ENCODE peak calls at places on chromosomes 16 and 17, in seven cellular contexts. J is stimulated activated CD4-positive, alpha-beta T cell treated with anti-CD3 and anti-CD28 coated beads, Interleukin-1b, Interleukin-23, amount 100 ng/mL, for 24 hours; E is progenitor cell of endocrine pancreas; P is activated CD4-positive, alpha-beta T cell treated with anti-CD3 and anti-CD28 coated beads for 24 hours; V is HEK293T; X is Kasumi-1; F is nucleus accumbens. T is an unnamed sample.
A peak's percentile ranks its signal among the peaks of the same experiment; 100 is the strongest.

GRCh38 chr16:77540656-77541055 is 105.8 kb upstream of the ADAMTS18 start:
- DNase-seq in E (no peak), X (no peak), J (no peak), P (no peak), V (no peak), F (no peak), T (no peak)

GRCh38 chr16:86874141-86874540 is 295.8 kb downstream of the FOXL1 start:
- DNase-seq in P (peak; percentile 7), E (no peak), J (peak; percentile 28), V (peak; percentile 65), F (no peak), X (no peak), T (no peak)

GRCh38 chr16:58044266-58045019 is 18.9 kb downstream of the MMP15 start:
- DNase-seq in E (no peak), X (no peak), P (no peak), J (no peak), V (no peak), F (no peak), T (no peak)

GRCh38 chr16:1800703-1801102 is 7.2 kb upstream of the IGFALS start:
- DNase-seq in X (no peak), P (no peak), V (no peak), E (no peak), J (no peak), F (no peak), T (no peak)

GRCh38 chr16:20763461-20764232 is at the start of gene ACSM3:
- DNase-seq in X (peak; percentile 74), F (no peak), P (peak; percentile 31), J (peak; percentile 49), V (peak; percentile 40), E (peak; percentile 61), T (peak; percentile 88)

GRCh38 chr16:84593825-84594724 is 23.8 kb downstream of the COTL1 start:
- DNase-seq in J (peak; percentile 52), X (no peak), F (peak; percentile 36), E (no peak), V (no peak), P (peak; percentile 43), T (no peak)

GRCh38 chr16:11016993-11017392 is 72.6 kb downstream of the CLEC16A start:
- DNase-seq in E (no peak), P (no peak), F (no peak), X (no peak), V (no peak), J (peak; percentile 26), T (no peak)

GRCh38 chr17:39225974-39226683 is 384 bp upstream of the STAC2 start:
- DNase-seq in P (peak; percentile 39), E (peak; percentile 53), X (no peak), J (peak; percentile 50), V (peak; percentile 83), F (peak; percentile 38), T (no peak)

GRCh38 chr16:53743149-53743566 is 39.2 kb downstream of the FTO start:
- DNase-seq in P (no peak), J (no peak), F (no peak), X (peak; percentile 63), E (no peak), V (peak; percentile 32), T (no peak)

GRCh38 chr17:48351916-48352332 is 78.1 kb downstream of the SKAP1 start:
- DNase-seq in P (no peak), J (no peak), V (peak; percentile 38), F (no peak), X (peak; percentile 62), E (no peak), T (no peak)

GRCh38 chr17:36993227-36993626 is 44.5 kb downstream of the AATF start:
- DNase-seq in F (no peak), X (no peak), J (no peak), V (no peak), E (no peak), P (no peak), T (no peak)

GRCh38 chr17:4405038-4405669 is 28.6 kb upstream of the SPNS3 start:
- DNase-seq in V (no peak), P (no peak), X (no peak), E (no peak), F (no peak), J (no peak), T (no peak)

GRCh38 chr17:58677204-58677880 is 14.5 kb downstream of the TEX14 start:
- DNase-seq in F (no peak), V (no peak), E (no peak), X (no peak), P (no peak), J (no peak), T (no peak)

GRCh38 chr17:65055280-65055707 is 1.2 kb downstream of the GNA13 start:
- DNase-seq in J (no peak), X (peak; percentile 54), P (no peak), E (no peak), F (no peak), V (no peak), T (no peak)

GRCh38 chr17:62178579-62178978 is 113.5 kb upstream of the MED13 start:
- DNase-seq in X (no peak), J (no peak), V (no peak), E (no peak), F (no peak), P (no peak), T (no peak)

GRCh38 chr16:82241469-82242052 is 71.5 kb upstream of the MPHOSPH6 start:
- DNase-seq in X (no peak), J (no peak), P (no peak), V (no peak), E (no peak), F (no peak), T (no peak)

GRCh38 chr16:89256651-89257254 is 39.2 kb downstream of the ZNF778 start:
- DNase-seq in F (peak; percentile 45), J (peak; percentile 72), V (no peak), X (no peak), P (peak; percentile 63), E (no peak), T (peak; percentile 92)